ENCODE peak calls at places on chromosomes 2 and 18, in eight cellular contexts. Z, V, G, N, S, A, W and H are unnamed samples.

GRCh38 chr18:62741118-62741566 is 25.8 kb downstream of the PHLPP1 start:
- DNase-seq in A (no peak), N (no peak), V (no peak), W (no peak), G (no peak), S (peak; percentile 13), Z (no peak), H (no peak)

GRCh38 chr2:37471994-37472393 is 127.6 kb downstream of the QPCT start:
- DNase-seq in A (peak; percentile 81), S (peak; percentile 93), G (no peak), W (no peak), Z (no peak), N (no peak), V (no peak), H (no peak)

GRCh38 chr2:105329561-105330495 is at the start of gene TGFBRAP1:
- DNase-seq in G (peak; percentile 71), W (no peak), V (peak; percentile 34), S (peak; percentile 54), N (peak; percentile 27), A (no peak), Z (peak; percentile 78), H (peak; percentile 69)

GRCh38 chr18:39485696-39486095 is 1920.1 kb upstream of the CELF4 start:
- DNase-seq in W (no peak), A (peak; percentile 69), Z (no peak), G (no peak), N (no peak), V (no peak), S (no peak), H (no peak)

GRCh38 chr2:60837123-60837522 is 44.3 kb upstream of the REL start:
- DNase-seq in A (no peak), Z (no peak), N (no peak), V (no peak), W (no peak), S (no peak), G (peak; percentile 57), H (no peak)

GRCh38 chr2:48411030-48411429 is 118.9 kb upstream of the STON1 start:
- DNase-seq in N (no peak), Z (no peak), V (no peak), G (no peak), S (no peak), W (no peak), A (no peak), H (no peak)

GRCh38 chr2:12605936-12606335 is 110.8 kb upstream of the TRIB2 start:
- DNase-seq in Z (no peak), G (no peak), V (no peak), W (no peak), A (no peak), N (no peak), S (peak; percentile 11), H (no peak)

GRCh38 chr18:48376406-48376805 is 32.8 kb downstream of the ZBTB7C start:
- DNase-seq in N (no peak), V (peak; percentile 48), A (no peak), Z (no peak), G (no peak), W (no peak), S (no peak), H (peak; percentile 54)

GRCh38 chr2:172457606-172458005 is 30.2 kb downstream of the ITGA6 start:
- DNase-seq in A (no peak), S (peak; percentile 30), Z (no peak), V (no peak), G (no peak), W (no peak), N (no peak), H (no peak)

GRCh38 chr2:45119855-45120254 is 110.6 kb upstream of the SIX2 start:
- DNase-seq in A (peak; percentile 83), Z (no peak), N (no peak), G (no peak), S (peak; percentile 97), W (no peak), V (no peak), H (no peak)

GRCh38 chr2:44615950-44616518 is 254.3 kb downstream of the CAMKMT start:
- DNase-seq in A (no peak), S (peak; percentile 1), Z (no peak), G (no peak), V (no peak), N (no peak), W (no peak), H (no peak)

GRCh38 chr2:171086352-171087290 is 74.1 kb downstream of the TLK1 start:
- DNase-seq in G (peak; percentile 6), N (no peak), S (peak; percentile 43), A (peak; percentile 56), Z (no peak), V (peak; percentile 62), W (peak; percentile 34), H (peak; percentile 51)

GRCh38 chr2:63058742-63059433 is 8.3 kb downstream of the OTX1 start:
- DNase-seq in N (no peak), Z (peak; percentile 44), G (no peak), V (peak; percentile 60), A (no peak), S (no peak), W (no peak), H (peak; percentile 60)

GRCh38 chr2:218003994-218004419 is 1.2 kb upstream of the TNS1 start:
- DNase-seq in S (peak; percentile 96), W (no peak), N (peak; percentile 83), G (no peak), Z (peak; percentile 40), V (no peak), A (peak; percentile 93), H (no peak)

GRCh38 chr2:219661197-219661954 is 33.9 kb downstream of the SLC4A3 start:
- DNase-seq in S (no peak), A (peak; percentile 39), V (no peak), Z (no peak), N (no peak), W (no peak), G (no peak), H (no peak)

GRCh38 chr2:5946210-5947118 is 254.3 kb downstream of the SOX11 start:
- DNase-seq in Z (no peak), W (no peak), G (no peak), N (no peak), A (no peak), S (no peak), V (no peak), H (no peak)

GRCh38 chr2:230602562-230603230 is 109.9 kb upstream of the CAB39 start:
- DNase-seq in N (no peak), G (peak; percentile 74), S (no peak), V (no peak), W (no peak), Z (no peak), A (no peak), H (no peak)

GRCh38 chr2:191311627-191312026 is 66.4 kb downstream of the MYO1B start:
- DNase-seq in G (no peak), N (no peak), S (peak; percentile 87), Z (no peak), A (peak; percentile 80), V (no peak), W (no peak), H (no peak)

GRCh38 chr2:230687498-230687897 is 25.1 kb upstream of the CAB39 start:
- DNase-seq in V (no peak), W (no peak), G (no peak), A (peak; percentile 44), Z (peak; percentile 31), S (no peak), N (peak; percentile 77), H (no peak)

GRCh38 chr2:166917433-166917832 is 29.2 kb downstream of the XIRP2 start:
- DNase-seq in W (no peak), N (no peak), S (no peak), Z (no peak), V (no peak), A (no peak), G (no peak), H (no peak)

GRCh38 chr2:35973132-35973736 is 382.3 kb upstream of the CRIM1 start:
- DNase-seq in A (peak; percentile 27), W (no peak), V (peak; percentile 21), Z (no peak), S (peak; percentile 50), N (no peak), G (peak; percentile 34), H (no peak)

GRCh38 chr2:80256396-80257167 is 48.0 kb downstream of the LRRTM1 start:
- DNase-seq in A (peak; percentile 23), V (peak; percentile 13), Z (no peak), N (no peak), W (no peak), G (no peak), S (peak; percentile 28), H (no peak)

GRCh38 chr2:28185881-28186280 is 206.8 kb upstream of the FOSL2 start:
- DNase-seq in S (peak; percentile 73), G (no peak), N (no peak), W (no peak), A (peak; percentile 64), Z (no peak), V (no peak), H (no peak)

DNA sequence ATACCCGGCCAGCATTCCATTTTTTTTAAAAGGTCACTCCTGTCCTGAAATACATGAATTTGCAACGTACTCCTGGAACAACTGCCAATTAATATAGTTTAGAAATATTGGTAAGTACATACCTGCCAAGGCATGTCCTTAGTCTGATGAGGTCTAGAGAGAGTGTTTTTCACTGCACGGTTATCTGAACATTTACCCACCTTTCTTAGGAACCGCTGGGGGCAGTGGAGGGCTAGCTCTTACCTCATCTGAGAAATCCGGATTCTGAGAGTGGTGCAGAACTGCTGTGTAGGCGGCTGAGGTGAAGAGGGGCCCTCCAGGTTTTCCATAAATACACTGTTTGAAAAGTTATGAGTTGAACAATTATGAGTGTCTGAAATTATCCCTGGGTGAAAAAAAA is 133.1 kb upstream of the CCDC195 start:
- DNase-seq in S (no peak), Z (no peak), V (no peak), N (no peak), G (no peak), W (no peak), A (no peak), H (no peak)
- TF ChIP-seq CTCF in S (no peak), Z (no peak), V (no peak), N (no peak), G (no peak), W (peak; percentile 11), A (peak; percentile 16), H (no peak)

GRCh38 chr2:10157293-10157692 is 34.8 kb downstream of the RRM2 start:
- DNase-seq in W (no peak), A (no peak), S (no peak), Z (no peak), G (no peak), N (no peak), V (no peak), H (no peak)
- TF ChIP-seq CTCF in W (no peak), A (no peak), S (no peak), Z (no peak), G (no peak), N (no peak), V (no peak), H (no peak)

DNA sequence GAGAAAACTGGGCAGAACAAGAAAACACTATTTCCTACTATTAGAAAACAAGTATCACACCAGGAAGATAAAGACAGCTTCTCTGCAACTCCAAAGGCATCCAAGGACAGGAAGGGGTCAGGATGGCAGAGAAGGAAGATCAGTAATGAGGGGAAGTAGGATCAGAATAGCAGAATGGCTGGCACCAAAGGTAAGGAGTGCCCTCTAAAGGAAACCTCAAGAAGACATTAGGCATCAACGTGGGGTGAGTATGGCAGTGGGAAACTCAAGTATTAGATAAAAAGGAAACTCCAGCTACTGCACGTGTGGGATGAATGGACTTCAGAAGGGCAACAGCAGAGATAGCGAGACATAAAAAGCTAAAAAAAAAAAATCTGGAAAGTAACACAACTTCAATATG is 25.9 kb downstream of the HDLBP start:
- DNase-seq in G (no peak), W (no peak), N (no peak), A (no peak), Z (no peak), S (no peak), V (no peak), H (no peak)
- TF ChIP-seq CTCF in G (no peak), W (no peak), N (no peak), A (no peak), Z (no peak), S (no peak), V (no peak), H (no peak)

GRCh38 chr2:138589663-138590062 is 88.1 kb downstream of the SPOPL start:
- DNase-seq in S (no peak), V (no peak), G (no peak), W (no peak), Z (no peak), A (no peak), N (no peak), H (no peak)
- TF ChIP-seq CTCF in S (no peak), V (no peak), G (no peak), W (no peak), Z (no peak), A (no peak), N (no peak), H (no peak)